ENCODE peak calls at places on chromosome 18, in seven cellular contexts. K is OCI-LY7, Q is AG04449, E is tibial artery, W is astrocyte, M is cardiac muscle cell, C is cardiac fibroblast. R is an unnamed sample.

GRCh38 chr18:9915291-9916066 is 1.7 kb downstream of the VAPA start:
- DNase-seq in Q (no peak), K (no peak), C (no peak), W (no peak), E (no peak), M (no peak), R (no peak)

GRCh38 chr18:58042826-58043362 is 1.1 kb upstream of the NEDD4L start:
- DNase-seq in K (no peak), C (no peak), M (no peak), Q (no peak), W (no peak), E (no peak), R (no peak)

GRCh38 chr18:33755918-33756590 is 178.0 kb downstream of the ASXL3 start:
- DNase-seq in M (no peak), K (no peak), W (peak), Q (peak), E (no peak), C (peak), R (peak)

GRCh38 chr18:48408111-48408726 is 964 bp downstream of the ZBTB7C start:
- DNase-seq in M (peak), E (peak), C (no peak), W (no peak), Q (no peak), K (no peak), R (no peak)

GRCh38 chr18:59096098-59096779 is 43.4 kb upstream of the SEC11C start:
- DNase-seq in W (no peak), E (no peak), Q (no peak), M (no peak), C (no peak), K (no peak), R (no peak)

GRCh38 chr18:80241919-80242777 is 5.2 kb downstream of the PARD6G start:
- DNase-seq in C (no peak), W (no peak), K (no peak), E (no peak), M (no peak), Q (no peak), R (no peak)

GRCh38 chr18:58091099-58091611 is 47.1 kb downstream of the NEDD4L start:
- DNase-seq in W (no peak), M (no peak), C (no peak), K (peak), E (no peak), Q (no peak), R (no peak)

GRCh38 chr18:22912835-22913234 is 20.3 kb upstream of the RBBP8 start:
- DNase-seq in C (peak), W (peak), E (no peak), Q (peak), M (no peak), K (no peak), R (peak)

GRCh38 chr18:47754311-47755101 is 176.0 kb downstream of the SMAD2 start:
- DNase-seq in Q (no peak), W (no peak), M (peak), E (no peak), C (no peak), K (peak), R (no peak)

GRCh38 chr18:7237670-7238272 is 6.9 kb downstream of the LRRC30 start:
- DNase-seq in K (no peak), C (no peak), W (no peak), Q (no peak), E (no peak), M (no peak), R (no peak)

GRCh38 chr18:22558945-22559385 is 141.2 kb upstream of the CTAGE1 start:
- DNase-seq in W (peak), M (peak), K (no peak), Q (no peak), E (peak), C (peak), R (no peak)

GRCh38 chr18:80181642-80182461 is 65.5 kb downstream of the PARD6G start:
- DNase-seq in E (peak), C (no peak), K (no peak), Q (no peak), W (no peak), M (no peak), R (no peak)

GRCh38 chr18:79123948-79124347 is 54.8 kb downstream of the ATP9B start:
- DNase-seq in K (no peak), W (peak), C (no peak), Q (no peak), M (no peak), E (no peak), R (no peak)

GRCh38 chr18:56795381-56795780 is 144.2 kb downstream of the WDR7 start:
- DNase-seq in M (no peak), C (peak), W (peak), Q (no peak), K (no peak), E (no peak), R (no peak)

GRCh38 chr18:53422896-53423295 is 801.6 kb downstream of the MBD2 start:
- DNase-seq in Q (no peak), M (no peak), K (no peak), W (no peak), E (no peak), C (no peak), R (no peak)

GRCh38 chr18:53426656-53427055 is 797.8 kb downstream of the MBD2 start:
- DNase-seq in K (no peak), Q (no peak), W (no peak), M (peak), E (no peak), C (no peak), R (no peak)

GRCh38 chr18:53416985-53417384 is 807.5 kb downstream of the MBD2 start:
- DNase-seq in C (no peak), Q (peak), W (no peak), M (no peak), K (no peak), E (no peak), R (no peak)

GRCh38 chr18:53421869-53422268 is 802.6 kb downstream of the MBD2 start:
- DNase-seq in E (no peak), W (no peak), C (no peak), M (no peak), K (no peak), Q (no peak), R (no peak)
- H3K4me3 ChIP-seq in E (no peak), W (no peak), C (no peak), M (no peak), K (no peak), Q (no peak), R (no peak)

GRCh38 chr18:45441110-45441842 is 174.0 kb upstream of the SLC14A2 start:
- DNase-seq in Q (no peak), E (no peak), W (no peak), K (no peak), M (no peak), C (peak), R (no peak)

GRCh38 chr18:45435810-45436209 is 179.5 kb upstream of the SLC14A2 start:
- DNase-seq in C (no peak), K (no peak), M (no peak), W (no peak), E (no peak), Q (no peak), R (no peak)

GRCh38 chr18:45440246-45440645 is 175.0 kb upstream of the SLC14A2 start:
- DNase-seq in M (no peak), C (no peak), K (no peak), W (no peak), E (no peak), Q (no peak), R (no peak)

DNA sequence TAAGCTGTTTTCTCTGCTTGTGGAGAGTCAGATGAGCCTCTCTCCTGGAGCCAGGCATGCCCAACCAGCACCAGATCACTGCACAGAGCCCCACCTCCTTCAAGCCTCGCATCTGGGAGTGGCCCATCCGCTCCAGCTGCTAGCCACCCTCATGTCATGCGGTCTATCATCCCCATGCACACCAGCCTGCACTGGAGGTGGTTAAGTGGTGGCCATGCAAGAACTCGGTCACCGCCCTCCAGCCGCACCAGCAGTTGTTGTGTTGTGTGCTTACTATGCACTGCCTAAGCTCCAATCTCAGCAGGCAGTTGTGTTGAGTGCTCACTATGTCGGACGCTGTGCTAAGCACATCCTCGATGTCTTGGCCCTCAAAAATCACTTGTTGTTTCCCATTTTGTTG is 177.9 kb upstream of the SLC14A2 start:
- DNase-seq in E (no peak), C (no peak), Q (no peak), W (no peak), M (no peak), K (no peak), R (no peak)
- TF ChIP-seq CTCF in E (no peak), C (no peak), Q (no peak), W (no peak), M (no peak), K (no peak), R (no peak)

DNA sequence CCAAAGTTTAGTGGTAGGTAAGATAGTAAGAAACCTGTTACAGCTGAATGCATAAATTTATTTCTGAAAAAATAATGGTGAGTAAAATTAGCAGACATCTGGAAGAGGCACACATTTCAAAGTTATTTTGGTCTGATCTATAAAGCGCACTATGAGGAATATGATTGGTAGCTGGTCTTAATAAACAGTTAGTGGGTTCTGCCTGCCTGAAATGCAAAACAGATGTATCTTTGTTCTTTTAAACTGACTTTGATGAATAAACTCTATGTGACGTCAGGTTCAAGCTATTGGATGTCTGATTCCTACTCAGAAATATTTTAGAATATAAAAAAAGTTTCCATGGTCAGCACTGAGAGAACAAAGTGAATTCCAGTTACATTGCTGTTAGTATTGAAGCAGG is 136.5 kb downstream of the TPGS2 start:
- DNase-seq in W (peak), Q (peak), C (no peak), E (no peak), M (no peak), K (no peak), R (peak)
- H3K4me3 ChIP-seq in W (no peak), Q (no peak), C (no peak), E (no peak), M (no peak), K (no peak), R (no peak)

GRCh38 chr18:61333746-61334490 is 688 bp downstream of the CDH20 start:
- DNase-seq in M (peak), W (no peak), E (no peak), K (no peak), Q (no peak), C (peak), R (no peak)
- TF ChIP-seq CTCF in M (no peak), W (no peak), E (no peak), K (no peak), Q (no peak), C (no peak), R (no peak)